ENCODE peak calls at places on chromosomes 3 and 15, in seven cellular contexts. I is HCT116, J is adrenal gland, T is esophagus muscularis mucosa, E is tibial nerve, S is uterus, H is body of pancreas. V is an unnamed sample.

GRCh38 chr3:98912448-98912847 is 11.0 kb upstream of the DCBLD2 start:
- DNase-seq in J (no peak), E (no peak), S (no peak), I (no peak), T (no peak), H (no peak), V (no peak)

GRCh38 chr15:90315276-90315982 is 36.7 kb upstream of the ZNF774 start:
- DNase-seq in H (peak), I (no peak), S (peak), T (peak), J (peak), E (peak), V (no peak)

GRCh38 chr3:187101184-187102072 is 37.9 kb downstream of the RPL39L start:
- DNase-seq in J (peak), T (no peak), I (no peak), E (peak), H (peak), S (peak), V (peak)

GRCh38 chr3:59607628-59608027 is 557.8 kb upstream of the CFAP20DC start:
- DNase-seq in S (no peak), I (peak), H (no peak), J (no peak), T (no peak), E (no peak), V (no peak)

GRCh38 chr3:122389197-122389596 is 5.2 kb downstream of the FAM162A start:
- DNase-seq in E (no peak), J (no peak), T (no peak), H (no peak), S (no peak), I (no peak), V (no peak)

GRCh38 chr3:156321934-156322333 is 201.6 kb downstream of the KCNAB1 start:
- DNase-seq in S (no peak), J (no peak), H (no peak), T (no peak), I (no peak), E (no peak), V (no peak)

GRCh38 chr3:123802007-123802630 is 82.0 kb downstream of the MYLK start:
- DNase-seq in S (no peak), H (no peak), J (no peak), E (no peak), I (no peak), T (no peak), V (no peak)

GRCh38 chr3:153704115-153704514 is 417.1 kb upstream of the ARHGEF26 start:
- DNase-seq in T (no peak), E (no peak), I (no peak), H (no peak), J (no peak), S (no peak), V (no peak)

GRCh38 chr3:172157566-172158258 is 118.3 kb downstream of the FNDC3B start:
- DNase-seq in S (no peak), T (no peak), H (no peak), E (no peak), J (no peak), I (no peak), V (no peak)

GRCh38 chr15:66620744-66621344 is 55.0 kb upstream of the LCTL start:
- DNase-seq in T (no peak), H (no peak), I (no peak), J (no peak), E (no peak), S (no peak), V (peak)

GRCh38 chr3:9168230-9168629 is 81.2 kb downstream of the SRGAP3 start:
- DNase-seq in E (no peak), S (no peak), H (no peak), I (no peak), J (no peak), T (no peak), V (no peak)

GRCh38 chr15:47194718-47195117 is 522.6 kb upstream of the SEMA6D start:
- DNase-seq in J (no peak), I (no peak), E (no peak), T (no peak), H (no peak), S (no peak), V (no peak)

GRCh38 chr15:65939901-65940617 is 70.8 kb downstream of the RAB11A start:
- DNase-seq in H (no peak), E (no peak), S (no peak), I (no peak), J (peak), T (no peak), V (no peak)

GRCh38 chr3:105526349-105527111 is 159.8 kb downstream of the ALCAM start:
- DNase-seq in I (no peak), J (no peak), T (no peak), H (no peak), S (no peak), E (no peak), V (no peak)

GRCh38 chr15:88904808-88905327 is 8.3 kb downstream of the MFGE8 start:
- DNase-seq in E (peak), J (peak), H (peak), T (no peak), I (no peak), S (peak), V (peak)

GRCh38 chr15:40930430-40931299 is 1.5 kb downstream of the DLL4 start:
- DNase-seq in H (no peak), E (no peak), T (no peak), J (peak), I (peak), S (peak), V (peak)

GRCh38 chr3:122374034-122374433 is 9.0 kb downstream of the MIX23 start:
- DNase-seq in J (no peak), E (no peak), S (no peak), T (no peak), H (no peak), I (no peak), V (no peak)

GRCh38 chr15:50151468-50151867 is 30.5 kb upstream of the SLC27A2 start:
- DNase-seq in I (no peak), T (no peak), E (no peak), H (no peak), S (no peak), J (no peak), V (no peak)

GRCh38 chr15:26102988-26103387 is 239.9 kb upstream of the ATP10A start:
- DNase-seq in T (no peak), S (no peak), H (no peak), E (no peak), I (no peak), J (no peak), V (no peak)

GRCh38 chr15:50168778-50169411 is 13.1 kb upstream of the SLC27A2 start:
- DNase-seq in J (no peak), H (no peak), E (no peak), T (no peak), I (no peak), S (no peak), V (no peak)

GRCh38 chr15:68298336-68298735 is 20.8 kb downstream of the FEM1B start:
- DNase-seq in J (no peak), S (no peak), H (no peak), I (no peak), E (no peak), T (peak), V (no peak)

DNA sequence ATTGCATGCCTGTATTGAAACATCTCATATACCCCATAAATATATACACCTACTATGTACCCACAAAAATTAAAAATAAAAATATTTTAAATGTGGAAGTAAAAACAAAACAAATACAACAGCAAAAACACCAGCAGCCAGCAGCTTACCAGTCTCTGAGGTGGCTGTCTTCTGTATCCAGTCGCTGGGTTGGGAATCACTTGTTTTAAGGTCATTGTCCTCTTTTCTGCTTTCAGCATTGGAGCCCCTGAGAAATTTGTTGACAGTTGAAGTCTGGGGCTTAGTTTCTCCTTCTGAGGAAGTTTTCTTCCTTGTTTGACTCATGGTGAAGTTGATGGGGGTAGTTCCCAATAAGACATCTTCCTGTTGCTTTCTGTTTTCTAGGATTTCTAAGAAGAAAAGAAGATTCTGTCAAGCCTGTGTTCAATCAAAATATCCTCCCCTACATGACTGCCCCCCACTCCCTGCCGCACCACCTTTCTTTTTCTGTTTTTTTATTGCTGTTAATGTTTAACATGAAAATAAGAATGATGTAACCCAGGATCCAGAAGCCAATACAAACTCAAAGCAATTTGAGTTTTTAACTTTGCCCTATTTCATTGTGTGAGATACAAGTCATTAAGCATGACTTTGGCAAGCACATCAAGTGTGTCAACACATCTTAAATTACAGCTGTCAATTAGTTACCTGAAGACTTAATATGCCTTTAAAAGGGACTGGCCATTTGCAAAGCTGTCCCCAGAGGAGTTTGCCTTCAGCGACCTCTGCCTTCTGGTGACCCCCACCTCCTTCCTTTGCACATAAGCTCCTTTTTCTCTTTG is at the start of gene LRRC31:
- DNase-seq in I (no peak), J (no peak), E (no peak), T (no peak), S (no peak), H (no peak), V (no peak)
- TF ChIP-seq POLR2A in I (no peak), J (no peak), E (no peak), T (no peak), S (no peak), H (no peak), V (no peak)

DNA sequence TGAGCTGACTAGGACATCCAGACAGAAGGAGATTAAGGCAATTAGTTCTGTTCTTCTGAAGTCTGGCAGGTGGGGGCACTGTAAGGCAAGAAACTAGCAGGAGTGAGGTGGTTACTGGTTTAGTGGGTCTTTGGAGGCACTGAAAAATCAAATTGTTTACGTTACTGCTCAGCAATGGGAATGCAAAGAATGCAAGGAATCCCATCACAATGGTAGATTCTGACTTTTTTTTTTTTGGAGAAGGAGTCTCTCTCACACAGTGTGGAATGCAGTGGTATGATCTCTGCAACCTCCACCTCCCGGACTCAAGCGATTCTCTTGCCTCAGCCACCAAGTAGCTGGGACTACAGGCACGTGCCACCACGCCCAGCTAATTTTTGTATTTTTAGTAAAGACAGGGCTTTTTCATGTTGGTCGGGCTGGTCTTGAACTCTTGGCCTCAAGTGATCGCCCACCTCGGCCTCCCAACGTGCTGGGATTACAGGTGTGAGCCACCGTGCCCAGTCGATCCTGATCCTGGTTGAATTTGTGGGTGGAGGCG is 16.4 kb downstream of the FAM107A start:
- DNase-seq in T (no peak), J (no peak), S (no peak), H (no peak), E (no peak), I (no peak), V (no peak)
- TF ChIP-seq POLR2A in T (no peak), J (no peak), S (no peak), H (no peak), E (no peak), I (no peak), V (no peak)

GRCh38 chr3:71983694-71984093 is 198.7 kb upstream of the PROK2 start:
- DNase-seq in E (no peak), T (no peak), S (no peak), J (no peak), I (no peak), H (no peak), V (no peak)
- TF ChIP-seq POLR2A in E (no peak), T (no peak), S (no peak), J (no peak), I (no peak), H (no peak), V (no peak)

GRCh38 chr3:141928626-141929270 is 52.3 kb downstream of the ATP1B3 start:
- DNase-seq in J (no peak), E (no peak), T (no peak), I (no peak), S (no peak), H (no peak), V (no peak)
- TF ChIP-seq POLR2A in J (no peak), E (no peak), T (no peak), I (no peak), S (no peak), H (no peak), V (no peak)

DNA sequence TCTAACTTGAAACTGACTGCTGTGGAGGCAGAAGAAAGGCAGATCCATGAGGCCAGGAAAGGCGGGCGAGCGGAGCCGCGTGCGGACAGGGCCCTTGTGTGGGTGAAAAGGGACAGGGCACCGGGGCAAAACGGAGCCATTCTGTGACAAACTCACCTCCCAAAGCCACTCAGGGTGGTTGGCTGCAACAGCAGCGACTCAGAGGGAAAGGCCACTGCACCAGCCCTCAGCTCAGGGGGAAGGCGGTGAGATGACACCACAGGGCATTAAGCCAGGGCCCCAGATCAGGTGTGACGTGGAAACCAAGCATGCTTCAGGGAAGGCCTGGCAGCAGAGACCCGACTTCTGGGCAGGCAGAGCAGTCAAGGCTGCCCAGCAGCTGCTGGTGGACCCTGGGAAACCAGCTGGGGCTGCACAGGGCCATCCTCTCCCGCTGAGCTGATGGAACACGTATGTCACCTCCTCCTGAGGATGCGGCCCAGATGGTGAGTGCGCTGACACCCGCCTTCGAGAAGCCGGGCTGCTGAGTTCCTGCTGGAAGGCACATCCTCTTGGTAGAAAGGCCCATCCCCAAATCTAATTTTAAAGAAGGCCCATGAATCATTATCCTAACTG is 82.3 kb downstream of the CHSY1 start:
- DNase-seq in H (no peak), J (no peak), T (no peak), I (no peak), S (no peak), E (no peak), V (no peak)
- TF ChIP-seq POLR2A in H (no peak), J (no peak), T (no peak), I (no peak), S (no peak), E (no peak), V (no peak)

V was measured in erythroblast.